ENCODE peak calls at places on chromosome 16, in seven cellular contexts. Z is hepatic stellate cell, O is left ventricle myocardium superior, V is AG04450, L is COR-L47, E is GM13977, N is activated T-helper 1 cell treated with Interleukin-2 at 50 U/mL for 16 hours. C is an unnamed sample.
A peak's percentile ranks its signal among the peaks of the same experiment; 100 is the strongest.

GRCh38 chr16:22624759-22625533 is 114.3 kb downstream of the NPIPB5 start:
- DNase-seq in V (no peak), E (no peak), L (no peak), Z (no peak), N (no peak), O (no peak), C (no peak)

GRCh38 chr16:57689772-57690558 is 4.6 kb upstream of the DRC7 start:
- DNase-seq in V (no peak), N (peak; percentile 7), Z (no peak), O (no peak), L (no peak), E (peak; percentile 79), C (peak; percentile 2)

GRCh38 chr16:14420721-14421488 is 209.2 kb downstream of the PARN start:
- DNase-seq in N (no peak), O (peak; percentile 43), Z (no peak), E (no peak), V (no peak), L (no peak), C (no peak)

GRCh38 chr16:19338335-19338734 is 52.8 kb downstream of the CLEC19A start:
- DNase-seq in L (no peak), V (no peak), E (no peak), N (no peak), Z (no peak), O (no peak), C (no peak)

GRCh38 chr16:16073884-16074781 is 124.7 kb downstream of the ABCC1 start:
- DNase-seq in L (no peak), O (no peak), Z (peak; percentile 85), V (peak; percentile 81), N (no peak), E (no peak), C (no peak)

GRCh38 chr16:12584488-12585233 is 219.0 kb downstream of the CPPED1 start:
- DNase-seq in Z (no peak), E (no peak), V (no peak), O (no peak), N (no peak), L (no peak), C (no peak)

GRCh38 chr16:71808593-71809449 is at the start of gene AP1G1:
- DNase-seq in V (peak; percentile 96), E (peak; percentile 95), Z (peak; percentile 96), N (peak; percentile 88), O (peak; percentile 95), L (peak; percentile 98), C (peak; percentile 93)

GRCh38 chr16:86573215-86573614 is 5.1 kb upstream of the FOXL1 start:
- DNase-seq in V (no peak), E (no peak), O (no peak), L (no peak), N (no peak), Z (no peak), C (no peak)

GRCh38 chr16:75491876-75492275 is 3.4 kb downstream of the CHST6 start:
- DNase-seq in N (no peak), V (no peak), O (no peak), L (peak; percentile 60), E (peak; percentile 21), Z (no peak), C (no peak)

GRCh38 chr16:2180962-2181923 is 15.2 kb downstream of the CASKIN1 start:
- DNase-seq in L (no peak), V (no peak), N (no peak), O (no peak), E (no peak), Z (no peak), C (no peak)

C was measured in effector memory CD4-positive, alpha-beta T cell.